ENCODE peak calls at places on chromosomes 2 and 18, in four cellular contexts. D is left cardiac atrium; S is heart left ventricle; V is activated T-cell treated with anti-CD3 and anti-CD28 coated beads, Interleukin-2, amount 50 U/mL, for 4 hours. O is an unnamed sample.

GRCh38 chr2:160479269-160479668 is 14.3 kb downstream of the RBMS1 start:
- ATAC-seq in D (peak), V (peak), S (peak), O (no peak)

GRCh38 chr2:236536727-236537398 is 32.8 kb upstream of the ACKR3 start:
- ATAC-seq in S (no peak), D (peak), V (peak), O (no peak)

GRCh38 chr2:12734914-12735654 is 18.3 kb downstream of the TRIB2 start:
- ATAC-seq in V (no peak), S (peak), D (peak), O (peak)

GRCh38 chr2:217222511-217222910 is 362.6 kb upstream of the TNP1 start:
- ATAC-seq in S (no peak), D (no peak), V (no peak), O (no peak)

GRCh38 chr2:237156857-237157550 is 71.3 kb downstream of the COPS8 start:
- ATAC-seq in D (no peak), V (no peak), S (no peak), O (no peak)

GRCh38 chr2:217851191-217852020 is 151.4 kb downstream of the TNS1 start:
- ATAC-seq in D (peak), V (no peak), S (peak), O (peak)

GRCh38 chr2:231411871-231412615 is 16.5 kb downstream of the B3GNT7 start:
- ATAC-seq in S (peak), V (peak), D (peak), O (peak)

GRCh38 chr2:159574246-159574645 is 42.1 kb downstream of the BAZ2B start:
- ATAC-seq in D (no peak), V (no peak), S (no peak), O (no peak)

GRCh38 chr2:134372611-134373131 is 118.8 kb downstream of the MGAT5 start:
- ATAC-seq in D (peak), V (no peak), S (peak), O (peak)

GRCh38 chr18:58392336-58393000 is 236.4 kb downstream of the ALPK2 start:
- ATAC-seq in D (peak), S (peak), V (no peak), O (peak)

GRCh38 chr18:12890500-12890899 is 6.5 kb upstream of the PTPN2 start:
- ATAC-seq in V (no peak), S (no peak), D (peak), O (no peak)

GRCh38 chr2:9769171-9770005 is 73.9 kb upstream of the TAF1B start:
- ATAC-seq in V (peak), D (no peak), S (no peak), O (no peak)

GRCh38 chr18:62899534-62899933 is 184.2 kb downstream of the PHLPP1 start:
- ATAC-seq in D (no peak), S (no peak), V (no peak), O (no peak)

GRCh38 chr2:30662268-30663131 is 144.7 kb downstream of the CAPN13 start:
- ATAC-seq in V (no peak), S (no peak), D (no peak), O (no peak)

GRCh38 chr2:33372940-33373553 is 103.4 kb upstream of the RASGRP3 start:
- ATAC-seq in V (no peak), D (no peak), S (no peak), O (no peak)

GRCh38 chr2:109028738-109029443 is 39.9 kb upstream of the EDAR start:
- ATAC-seq in S (no peak), V (no peak), D (no peak), O (no peak)

GRCh38 chr2:120772261-120772660 is 36.6 kb downstream of the GLI2 start:
- ATAC-seq in D (no peak), V (no peak), S (no peak), O (no peak)